ENCODE peak calls at places on chromosome 22, in five cellular contexts. E, W, U, K and X are unnamed samples.

GRCh38 chr22:27115816-27116256 is 458.4 kb downstream of the MIAT start:
- DNase-seq in K (peak; percentile 92), W (no peak), E (no peak), U (no peak), X (peak; percentile 91)

GRCh38 chr22:35477911-35478582 is 62.6 kb upstream of the RASD2 start:
- DNase-seq in E (no peak), W (peak; percentile 56), K (peak; percentile 27), U (no peak), X (peak; percentile 80)

GRCh38 chr22:47041201-47042115 is 279.0 kb downstream of the TBC1D22A start:
- DNase-seq in E (no peak), U (no peak), K (no peak), W (no peak), X (no peak)

GRCh38 chr22:26892401-26893033 is 235.1 kb downstream of the MIAT start:
- DNase-seq in E (no peak), U (no peak), W (no peak), K (no peak), X (peak; percentile 12)

GRCh38 chr22:23984430-23984829 is 4.5 kb downstream of the GSTT2 start:
- DNase-seq in U (no peak), K (peak; percentile 48), W (peak; percentile 52), E (no peak), X (peak; percentile 34)

GRCh38 chr22:23302171-23303002 is 122.1 kb downstream of the BCR start:
- DNase-seq in U (no peak), W (no peak), E (no peak), K (no peak), X (peak; percentile 69)

GRCh38 chr22:27715078-27715477 is 86.5 kb downstream of the MN1 start:
- DNase-seq in W (peak; percentile 71), E (no peak), K (no peak), U (no peak), X (no peak)

GRCh38 chr22:26845016-26845728 is 187.8 kb downstream of the MIAT start:
- DNase-seq in W (no peak), U (no peak), E (no peak), K (no peak), X (peak; percentile 31)

GRCh38 chr22:36457688-36458450 is 23.6 kb downstream of the TXN2 start:
- DNase-seq in K (no peak), U (no peak), W (no peak), E (no peak), X (no peak)

GRCh38 chr22:23122216-23122957 is 19.4 kb downstream of the RSPH14 start:
- DNase-seq in W (no peak), K (no peak), E (no peak), U (no peak), X (no peak)

GRCh38 chr22:40609216-40609615 is 27.3 kb downstream of the MRTFA start:
- DNase-seq in E (no peak), W (no peak), K (no peak), U (no peak), X (no peak)

GRCh38 chr22:25742918-25743708 is 1.1 kb downstream of the MYO18B start:
- DNase-seq in K (no peak), U (no peak), W (no peak), E (no peak), X (no peak)

GRCh38 chr22:25744694-25745093 is 2.7 kb downstream of the MYO18B start:
- DNase-seq in E (no peak), W (no peak), U (no peak), K (no peak), X (no peak)

GRCh38 chr22:25739659-25740344 is 2.2 kb upstream of the MYO18B start:
- DNase-seq in E (no peak), U (no peak), K (no peak), W (no peak), X (no peak)

GRCh38 chr22:25745341-25746011 is 3.5 kb downstream of the MYO18B start:
- DNase-seq in K (no peak), U (no peak), W (no peak), E (no peak), X (no peak)

DNA sequence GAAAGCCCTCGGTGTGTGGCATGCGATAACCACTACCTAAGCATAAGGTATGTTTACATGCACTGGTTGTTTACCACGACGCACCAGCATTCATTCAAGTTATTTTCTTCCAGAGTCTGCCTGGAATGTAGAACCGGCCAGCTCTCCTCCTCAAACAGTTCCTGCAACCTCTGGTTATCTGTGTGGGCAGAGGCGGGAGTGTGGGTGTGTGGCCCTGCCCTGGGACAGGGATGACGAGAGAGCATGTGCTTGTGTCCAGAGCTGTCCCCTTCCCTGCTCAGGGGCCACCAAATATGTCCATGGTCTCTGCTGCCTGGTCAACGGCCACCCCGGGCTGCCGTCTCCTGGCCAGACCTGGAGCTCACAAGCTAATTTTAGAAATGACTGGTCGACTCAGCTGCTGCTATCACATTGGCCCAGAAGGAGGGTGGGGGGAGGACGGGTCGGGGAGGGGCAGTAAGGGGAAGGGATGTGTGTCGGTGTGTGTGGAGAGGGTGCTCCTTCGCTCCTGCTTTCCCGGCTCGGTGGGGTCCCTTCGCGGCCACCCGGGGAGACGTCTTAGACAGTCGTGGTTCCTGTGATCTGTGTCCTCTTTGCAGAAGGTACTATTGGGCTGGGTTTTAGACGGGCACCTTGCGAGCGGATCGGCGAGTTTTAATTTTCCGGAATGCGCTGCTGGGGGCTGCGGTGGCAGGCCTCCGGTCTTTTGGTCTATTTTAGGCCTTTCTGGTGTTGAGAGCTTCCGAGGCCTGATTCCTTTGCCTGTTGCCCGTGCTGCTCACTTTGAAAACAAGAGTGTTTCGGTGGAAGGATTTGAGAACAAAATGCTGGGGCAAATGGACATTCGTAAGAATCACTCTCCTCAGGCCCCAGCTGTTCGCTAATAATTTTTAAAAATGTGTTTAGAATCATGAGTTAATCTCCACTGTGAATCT is at the start of gene MYO18B:
- DNase-seq in E (no peak), U (no peak), K (no peak), W (no peak), X (no peak)
- H3K4me3 ChIP-seq in E (no peak within 1 kb of the TSS), U (no peak within 1 kb of the TSS), K (no peak within 1 kb of the TSS), W (no peak within 1 kb of the TSS), X (no peak within 1 kb of the TSS)

GRCh38 chr22:39120983-39121382 is 23.9 kb downstream of the APOBEC3H start:
- DNase-seq in E (no peak), W (no peak), K (no peak), U (no peak), X (no peak)

GRCh38 chr22:39114157-39114511 is 17.1 kb downstream of the APOBEC3H start:
- DNase-seq in U (no peak), W (no peak), E (no peak), K (no peak), X (no peak)

GRCh38 chr22:39115570-39115969 is 18.5 kb downstream of the APOBEC3H start:
- DNase-seq in K (no peak), E (no peak), W (no peak), U (no peak), X (no peak)

GRCh38 chr22:39117585-39118191 is 20.6 kb downstream of the APOBEC3H start:
- DNase-seq in K (peak; percentile 53), E (peak; percentile 59), W (no peak), U (peak; percentile 58), X (peak; percentile 57)

DNA sequence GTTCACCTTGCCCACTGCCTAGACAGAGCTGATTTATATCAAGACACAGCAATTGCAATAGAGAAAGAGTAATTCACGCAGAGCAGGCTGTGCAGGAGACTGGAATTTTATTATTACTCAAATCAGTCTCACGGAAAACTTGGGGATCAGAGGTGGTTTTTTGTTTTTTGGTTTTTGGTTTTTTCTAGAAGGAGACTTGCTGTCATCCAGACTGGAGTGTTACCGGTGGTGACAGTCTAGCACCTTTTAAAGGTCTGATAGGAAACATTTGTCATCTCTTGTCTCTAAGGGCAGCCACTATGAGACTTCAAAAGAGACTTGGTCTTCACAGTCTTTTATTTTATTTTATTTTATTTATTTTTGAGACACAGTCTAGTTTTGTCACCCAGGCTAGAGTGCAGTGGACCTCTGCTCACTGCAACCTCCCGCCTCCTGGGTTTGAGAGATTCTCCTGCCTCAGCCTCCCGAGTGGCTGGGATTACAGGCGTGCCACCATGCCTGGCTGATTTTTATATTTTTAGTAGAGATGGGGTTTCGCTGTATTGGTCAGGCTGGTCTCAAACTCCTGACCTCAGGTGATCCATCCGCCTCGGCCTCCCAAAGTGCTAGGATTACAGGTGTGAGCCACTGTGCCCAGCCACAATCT is 19.1 kb downstream of the APOBEC3H start:
- DNase-seq in W (no peak), E (no peak), U (no peak), K (no peak), X (no peak)
- H3K27ac ChIP-seq in W (no peak overlapping the region), E (peak overlapping the region; percentile 70), U (no peak overlapping the region), K (no peak overlapping the region), X (no peak overlapping the region)

GRCh38 chr22:49671331-49672012 is 156.2 kb downstream of the BRD1 start:
- DNase-seq in K (no peak), U (no peak), E (no peak), W (no peak), X (no peak)
- H3K4me3 ChIP-seq in K (no peak overlapping the region), U (peak overlapping the region; percentile 44), E (no peak overlapping the region), W (no peak overlapping the region), X (no peak overlapping the region)

GRCh38 chr22:31062566-31063230 is 18.4 kb upstream of the SMTN start:
- DNase-seq in K (no peak), W (no peak), E (no peak), U (no peak), X (no peak)

GRCh38 chr22:31068970-31069369 is 12.1 kb upstream of the SMTN start:
- DNase-seq in K (no peak), E (no peak), W (no peak), U (no peak), X (no peak)

GRCh38 chr22:31064369-31064768 is 16.7 kb upstream of the SMTN start:
- DNase-seq in E (no peak), K (no peak), W (no peak), U (no peak), X (no peak)
- H3K27ac ChIP-seq in E (no peak overlapping the region), K (peak overlapping the region; percentile 72), W (no peak overlapping the region), U (no peak overlapping the region), X (no peak overlapping the region)

GRCh38 chr22:17431179-17431578 is 61.9 kb downstream of the CECR2 start:
- DNase-seq in E (no peak), K (no peak), W (no peak), U (no peak), X (no peak)

GRCh38 chr22:17429516-17429915 is 60.3 kb downstream of the CECR2 start:
- DNase-seq in U (no peak), K (no peak), W (no peak), E (no peak), X (no peak)

GRCh38 chr22:17434856-17435255 is 65.6 kb downstream of the CECR2 start:
- DNase-seq in W (no peak), U (no peak), E (no peak), K (no peak), X (no peak)

GRCh38 chr22:17435375-17435774 is 66.1 kb downstream of the CECR2 start:
- DNase-seq in E (no peak), W (no peak), U (no peak), K (no peak), X (no peak)

GRCh38 chr22:17430298-17430900 is 61.1 kb downstream of the CECR2 start:
- DNase-seq in E (no peak), W (no peak), K (no peak), U (no peak), X (no peak)
- H3K4me3 ChIP-seq in E (no peak overlapping the region), W (no peak overlapping the region), K (no peak overlapping the region), U (no peak overlapping the region), X (no peak overlapping the region)